ENCODE peak calls at places on chromosome 11, in six cellular contexts. One of them, this sample, is unnamed.

GRCh38 chr11:57482782-57483569 is 22.6 kb downstream of the RTN4RL2 start:
- DNase-seq in stimulated activated CD4-positive, alpha-beta T cell treated with anti-CD3 and anti-CD28 coated beads, Interleukin-4, amount 100 ng/mL, for 48 hours: peak
- DNase-seq in AG09319: no peak
- DNase-seq in sciatic nerve: no peak
- DNase-seq in cardiac fibroblast: peak
- DNase-seq in HEK293T: no peak
- DNase-seq in this sample: no peak

GRCh38 chr11:68546555-68546954 is 86.0 kb downstream of the PPP6R3 start:
- DNase-seq in stimulated activated CD4-positive, alpha-beta T cell treated with anti-CD3 and anti-CD28 coated beads, Interleukin-4, amount 100 ng/mL, for 48 hours: no peak
- DNase-seq in AG09319: no peak
- DNase-seq in sciatic nerve: no peak
- DNase-seq in cardiac fibroblast: no peak
- DNase-seq in HEK293T: no peak
- DNase-seq in this sample: no peak

GRCh38 chr11:17077240-17077519 is 287 bp downstream of the RPS13 start:
- DNase-seq in stimulated activated CD4-positive, alpha-beta T cell treated with anti-CD3 and anti-CD28 coated beads, Interleukin-4, amount 100 ng/mL, for 48 hours: no peak
- DNase-seq in AG09319: no peak
- DNase-seq in sciatic nerve: no peak
- DNase-seq in cardiac fibroblast: no peak
- DNase-seq in HEK293T: no peak
- DNase-seq in this sample: no peak

GRCh38 chr11:33507967-33508366 is 192.7 kb downstream of the C11orf91 start:
- DNase-seq in stimulated activated CD4-positive, alpha-beta T cell treated with anti-CD3 and anti-CD28 coated beads, Interleukin-4, amount 100 ng/mL, for 48 hours: no peak
- DNase-seq in AG09319: no peak
- DNase-seq in sciatic nerve: no peak
- DNase-seq in cardiac fibroblast: peak
- DNase-seq in HEK293T: peak
- DNase-seq in this sample: no peak

GRCh38 chr11:24312464-24313238 is 184.2 kb upstream of the LUZP2 start:
- DNase-seq in stimulated activated CD4-positive, alpha-beta T cell treated with anti-CD3 and anti-CD28 coated beads, Interleukin-4, amount 100 ng/mL, for 48 hours: no peak
- DNase-seq in AG09319: no peak
- DNase-seq in sciatic nerve: no peak
- DNase-seq in cardiac fibroblast: peak
- DNase-seq in HEK293T: no peak
- DNase-seq in this sample: no peak

GRCh38 chr11:68146704-68147474 is 25.7 kb upstream of the CHKA start:
- DNase-seq in stimulated activated CD4-positive, alpha-beta T cell treated with anti-CD3 and anti-CD28 coated beads, Interleukin-4, amount 100 ng/mL, for 48 hours: no peak
- DNase-seq in AG09319: no peak
- DNase-seq in sciatic nerve: no peak
- DNase-seq in cardiac fibroblast: peak
- DNase-seq in HEK293T: peak
- DNase-seq in this sample: no peak

GRCh38 chr11:108906826-108907225 is 242.0 kb downstream of the DDX10 start:
- DNase-seq in stimulated activated CD4-positive, alpha-beta T cell treated with anti-CD3 and anti-CD28 coated beads, Interleukin-4, amount 100 ng/mL, for 48 hours: no peak
- DNase-seq in AG09319: no peak
- DNase-seq in sciatic nerve: no peak
- DNase-seq in cardiac fibroblast: no peak
- DNase-seq in HEK293T: no peak
- DNase-seq in this sample: no peak

GRCh38 chr11:72144807-72145565 is 9.5 kb downstream of the FOLR3 start:
- DNase-seq in stimulated activated CD4-positive, alpha-beta T cell treated with anti-CD3 and anti-CD28 coated beads, Interleukin-4, amount 100 ng/mL, for 48 hours: no peak
- DNase-seq in AG09319: peak
- DNase-seq in sciatic nerve: no peak
- DNase-seq in cardiac fibroblast: peak
- DNase-seq in HEK293T: no peak
- DNase-seq in this sample: peak

GRCh38 chr11:128061321-128061871 is 526.0 kb downstream of the ETS1 start:
- DNase-seq in stimulated activated CD4-positive, alpha-beta T cell treated with anti-CD3 and anti-CD28 coated beads, Interleukin-4, amount 100 ng/mL, for 48 hours: no peak
- DNase-seq in AG09319: no peak
- DNase-seq in sciatic nerve: no peak
- DNase-seq in cardiac fibroblast: peak
- DNase-seq in HEK293T: peak
- DNase-seq in this sample: no peak

GRCh38 chr11:88384678-88385015 is 47.1 kb upstream of the CTSC start:
- DNase-seq in stimulated activated CD4-positive, alpha-beta T cell treated with anti-CD3 and anti-CD28 coated beads, Interleukin-4, amount 100 ng/mL, for 48 hours: no peak
- DNase-seq in AG09319: no peak
- DNase-seq in sciatic nerve: no peak
- DNase-seq in cardiac fibroblast: peak
- DNase-seq in HEK293T: no peak
- DNase-seq in this sample: no peak

GRCh38 chr11:120941000-120941399 is 82.9 kb upstream of the TBCEL start:
- DNase-seq in stimulated activated CD4-positive, alpha-beta T cell treated with anti-CD3 and anti-CD28 coated beads, Interleukin-4, amount 100 ng/mL, for 48 hours: no peak
- DNase-seq in AG09319: no peak
- DNase-seq in sciatic nerve: no peak
- DNase-seq in cardiac fibroblast: no peak
- DNase-seq in HEK293T: no peak
- DNase-seq in this sample: no peak

This sample was measured in epithelial cell of prostate.